ENCODE peak calls at places on chromosome 6, in ten cellular contexts. M is activated T-helper 1 cell treated with anti-CD3 and anti-CD28 coated beads, Interleukin-2, amount 50 U/mL, for 16 hours; F is MG63; L is ELF-1; G is uterus; Q is stimulated activated CD8-positive, alpha-beta memory T cell treated with anti-CD3 and anti-CD28 coated beads, Interleukin-2, amount 100 ng/mL, for 1 hour; J is omental fat pad; N is cardiac muscle cell; B is mesothelial cell of epicardium; X is left kidney. T is an unnamed sample.

GRCh38 chr6:103122766-103123601 is 1729.5 kb downstream of the GRIK2 start:
- DNase-seq in M (no peak), F (peak), L (peak), G (no peak), Q (no peak), J (no peak), N (peak), B (peak), X (peak), T (peak)

GRCh38 chr6:149190228-149190831 is 127.2 kb upstream of the TAB2 start:
- DNase-seq in M (no peak), F (no peak), L (peak), G (no peak), Q (no peak), J (no peak), N (no peak), B (no peak), X (no peak), T (peak)

GRCh38 chr6:16168858-16169257 is 40.0 kb downstream of the MYLIP start:
- DNase-seq in M (no peak), F (no peak), L (peak), G (no peak), Q (no peak), J (no peak), N (peak), B (no peak), X (peak), T (peak)

GRCh38 chr6:44733146-44733545 is 345.6 kb downstream of the CDC5L start:
- DNase-seq in M (no peak), F (peak), L (no peak), G (no peak), Q (no peak), J (no peak), N (no peak), B (no peak), X (no peak), T (no peak)

GRCh38 chr6:7916959-7917358 is 6.4 kb upstream of the TXNDC5 start:
- DNase-seq in M (no peak), F (no peak), L (no peak), G (no peak), Q (no peak), J (no peak), N (no peak), B (no peak), X (no peak), T (no peak)

GRCh38 chr6:2875840-2876207 is 27.3 kb downstream of the SERPINB9 start:
- DNase-seq in M (no peak), F (no peak), L (no peak), G (no peak), Q (no peak), J (no peak), N (no peak), B (no peak), X (peak), T (peak)

GRCh38 chr6:135159531-135159930 is 21.6 kb upstream of the MYB start:
- DNase-seq in M (no peak), F (no peak), L (no peak), G (no peak), Q (no peak), J (no peak), N (no peak), B (no peak), X (no peak), T (no peak)

GRCh38 chr6:55729665-55730064 is 145.7 kb downstream of the BMP5 start:
- DNase-seq in M (no peak), F (no peak), L (no peak), G (no peak), Q (no peak), J (no peak), N (no peak), B (no peak), X (no peak), T (no peak)

GRCh38 chr6:131001113-131001776 is 61.8 kb downstream of the EPB41L2 start:
- DNase-seq in M (no peak), F (no peak), L (no peak), G (no peak), Q (no peak), J (no peak), N (peak), B (no peak), X (no peak), T (no peak)

GRCh38 chr6:111871725-111872520 is 1.3 kb downstream of the FYN start:
- DNase-seq in M (no peak), F (no peak), L (peak), G (peak), Q (no peak), J (no peak), N (peak), B (no peak), X (peak), T (peak)

GRCh38 chr6:7270320-7271204 is 42.4 kb downstream of the SSR1 start:
- DNase-seq in M (no peak), F (peak), L (no peak), G (no peak), Q (no peak), J (no peak), N (no peak), B (no peak), X (no peak), T (no peak)

GRCh38 chr6:6474170-6474920 is 114.2 kb upstream of the LY86 start:
- DNase-seq in M (no peak), F (no peak), L (peak), G (no peak), Q (no peak), J (no peak), N (no peak), B (no peak), X (peak), T (peak)

T was measured in GM23338.